ENCODE peak calls at places on chromosomes 16 and 17, in seven cellular contexts. G is Peyer's patch; J is RWPE2; M is CD8-positive, alpha-beta T cell; L is HFF-Myc; T is brain microvascular endothelial cell; I is right lobe of liver. Y is an unnamed sample.

GRCh38 chr17:66799839-66800537 is 34.9 kb upstream of the CACNG5 start:
- DNase-seq in G (no peak), J (no peak), M (no peak), L (no peak), T (no peak), I (no peak), Y (no peak)

GRCh38 chr17:51427259-51428255 is 167.2 kb downstream of the UTP18 start:
- DNase-seq in G (no peak), J (no peak), M (peak), L (no peak), T (no peak), I (no peak), Y (no peak)

GRCh38 chr17:5714993-5715392 is 130.7 kb upstream of the NLRP1 start:
- DNase-seq in G (no peak), J (no peak), M (no peak), L (no peak), T (no peak), I (no peak), Y (no peak)

GRCh38 chr16:1220841-1221627 is 4.0 kb downstream of the TPSG1 start:
- DNase-seq in G (no peak), J (no peak), M (no peak), L (no peak), T (no peak), I (no peak), Y (no peak)

GRCh38 chr16:85389679-85390470 is 223.2 kb upstream of the GSE1 start:
- DNase-seq in G (no peak), J (peak), M (no peak), L (no peak), T (no peak), I (peak), Y (no peak)

GRCh38 chr17:17849863-17850373 is 13.1 kb upstream of the SREBF1 start:
- DNase-seq in G (peak), J (no peak), M (peak), L (no peak), T (peak), I (no peak), Y (no peak)

GRCh38 chr17:35568561-35568960 is 7.9 kb upstream of the SLFN14 start:
- DNase-seq in G (peak), J (no peak), M (no peak), L (no peak), T (peak), I (no peak), Y (no peak)

GRCh38 chr16:19881783-19882182 is 2.9 kb downstream of the GPRC5B start:
- DNase-seq in G (no peak), J (no peak), M (no peak), L (no peak), T (no peak), I (no peak), Y (no peak)

GRCh38 chr16:23920446-23920845 is 84.7 kb downstream of the PRKCB start:
- DNase-seq in G (no peak), J (no peak), M (no peak), L (no peak), T (no peak), I (no peak), Y (no peak)

GRCh38 chr16:30656974-30657865 is 1.0 kb upstream of the FBRS start:
- DNase-seq in G (no peak), J (no peak), M (no peak), L (no peak), T (no peak), I (no peak), Y (no peak)

GRCh38 chr16:30457743-30458560 is 12.3 kb upstream of the SEPHS2 start:
- DNase-seq in G (no peak), J (no peak), M (no peak), L (no peak), T (no peak), I (no peak), Y (no peak)

GRCh38 chr16:50697881-50698767 is 4.7 kb downstream of the NOD2 start:
- DNase-seq in G (peak), J (no peak), M (peak), L (no peak), T (peak), I (peak), Y (no peak)

GRCh38 chr17:81135503-81136283 is 29.6 kb upstream of the PVALEF start:
- DNase-seq in G (no peak), J (no peak), M (no peak), L (no peak), T (no peak), I (no peak), Y (no peak)

GRCh38 chr17:27586203-27586701 is 44.7 kb upstream of the LGALS9 start:
- DNase-seq in G (no peak), J (no peak), M (no peak), L (no peak), T (peak), I (no peak), Y (no peak)

GRCh38 chr16:15958703-15959348 is 9.4 kb downstream of the ABCC1 start:
- DNase-seq in G (no peak), J (no peak), M (no peak), L (no peak), T (no peak), I (no peak), Y (no peak)

GRCh38 chr16:18932243-18932997 is 6.2 kb upstream of the SMG1 start:
- DNase-seq in G (no peak), J (no peak), M (no peak), L (no peak), T (peak), I (no peak), Y (no peak)

GRCh38 chr17:67514998-67515397 is 137.9 kb downstream of the PITPNC1 start:
- DNase-seq in G (no peak), J (no peak), M (no peak), L (no peak), T (no peak), I (no peak), Y (no peak)

GRCh38 chr17:59752922-59753321 is 45.5 kb downstream of the VMP1 start:
- DNase-seq in G (no peak), J (no peak), M (no peak), L (no peak), T (no peak), I (no peak), Y (no peak)

GRCh38 chr17:66353937-66354401 is 51.6 kb downstream of the PRKCA start:
- DNase-seq in G (no peak), J (no peak), M (no peak), L (no peak), T (peak), I (no peak), Y (no peak)

GRCh38 chr17:72273301-72274056 is 152.7 kb downstream of the SOX9 start:
- DNase-seq in G (no peak), J (peak), M (no peak), L (no peak), T (no peak), I (no peak), Y (no peak)

GRCh38 chr16:58031016-58031800 is 5.7 kb downstream of the MMP15 start:
- DNase-seq in G (no peak), J (no peak), M (no peak), L (no peak), T (no peak), I (peak), Y (no peak)

GRCh38 chr17:16123531-16123930 is 91.8 kb downstream of the NCOR1 start:
- DNase-seq in G (no peak), J (no peak), M (no peak), L (no peak), T (no peak), I (no peak), Y (no peak)

GRCh38 chr16:87556941-87557459 is 45.3 kb upstream of the JPH3 start:
- DNase-seq in G (no peak), J (no peak), M (no peak), L (no peak), T (no peak), I (peak), Y (no peak)

GRCh38 chr16:56233795-56234566 is 42.7 kb downstream of the GNAO1 start:
- DNase-seq in G (no peak), J (no peak), M (no peak), L (no peak), T (no peak), I (peak), Y (no peak)

GRCh38 chr17:63774141-63774981 is at the start of gene DDX42:
- DNase-seq in G (peak), J (no peak), M (no peak), L (no peak), T (peak), I (peak), Y (peak)
- TF ChIP-seq CTCF in G (no peak), J (no peak), M (no peak), L (no peak), T (peak), I (no peak), Y (peak)

GRCh38 chr16:66529475-66529874 is 20.4 kb downstream of the TK2 start:
- DNase-seq in G (no peak), J (no peak), M (no peak), L (no peak), T (no peak), I (no peak), Y (no peak)
- TF ChIP-seq CTCF in G (no peak), J (no peak), M (no peak), L (no peak), T (no peak), I (no peak), Y (no peak)

GRCh38 chr17:29388937-29389336 is 1.2 kb upstream of the TAOK1 start:
- DNase-seq in G (no peak), J (no peak), M (no peak), L (no peak), T (no peak), I (no peak), Y (no peak)

GRCh38 chr17:29390856-29391631 is 881 bp downstream of the TAOK1 start:
- DNase-seq in G (peak), J (no peak), M (no peak), L (no peak), T (peak), I (peak), Y (no peak)

GRCh38 chr17:29389994-29390855 is at the start of gene TAOK1:
- DNase-seq in G (peak), J (peak), M (peak), L (peak), T (peak), I (peak), Y (peak)

GRCh38 chr17:29394761-29395160 is 4.6 kb downstream of the TAOK1 start:
- DNase-seq in G (no peak), J (no peak), M (peak), L (no peak), T (no peak), I (no peak), Y (no peak)

GRCh38 chr17:29393451-29393850 is 3.3 kb downstream of the TAOK1 start:
- DNase-seq in G (no peak), J (no peak), M (no peak), L (no peak), T (no peak), I (no peak), Y (no peak)
- TF ChIP-seq CTCF in G (no peak), J (no peak), M (no peak), L (no peak), T (no peak), I (no peak), Y (no peak)

DNA sequence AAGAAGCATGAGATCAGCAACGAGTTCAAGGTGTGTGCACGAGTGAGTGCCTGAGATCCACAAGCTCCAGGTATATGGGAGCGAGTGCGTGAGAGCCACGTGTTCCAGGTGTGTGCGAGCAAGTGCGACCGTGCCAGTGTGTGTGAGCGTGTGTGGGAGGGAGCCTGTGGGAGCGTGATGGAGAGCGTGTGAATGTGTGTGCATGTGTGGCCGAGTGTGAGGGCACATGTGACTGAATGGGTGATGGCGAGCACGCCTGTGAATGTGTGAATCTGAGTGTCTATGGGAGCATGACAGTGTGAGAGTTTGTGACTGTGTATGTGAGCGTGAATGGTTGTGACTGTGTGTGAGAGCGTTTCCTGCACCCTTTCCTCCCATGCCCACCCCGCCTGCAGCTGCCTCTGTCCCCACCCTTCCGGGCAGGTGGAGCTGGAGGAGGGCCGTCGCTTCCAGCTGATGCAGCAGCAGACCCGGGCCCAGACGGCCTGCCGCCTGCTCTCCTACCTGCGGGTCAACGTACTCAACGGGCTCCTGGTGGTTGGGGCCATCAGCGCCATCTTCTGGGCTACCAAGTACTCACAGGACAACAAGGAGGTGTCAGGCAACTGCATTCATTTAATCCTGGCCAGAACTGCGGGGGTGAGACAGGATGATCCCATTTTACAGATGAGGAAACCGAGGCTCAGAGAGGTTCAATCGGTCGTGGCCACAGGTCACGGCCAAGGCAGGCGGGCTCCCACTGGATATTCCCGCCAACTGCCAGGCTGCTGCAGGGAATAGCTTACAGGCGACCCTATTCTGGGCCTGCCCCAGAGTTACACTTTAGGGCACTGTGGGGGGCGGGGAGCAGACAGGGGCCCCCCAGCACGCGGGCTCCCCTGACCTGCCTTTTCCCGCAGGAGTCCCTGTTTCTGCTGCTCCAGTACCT is 3.7 kb downstream of the TMC8 start:
- DNase-seq in G (peak), J (peak), M (peak), L (no peak), T (no peak), I (no peak), Y (peak)
- TF ChIP-seq CTCF in G (peak), J (peak), M (peak), L (peak), T (peak), I (peak), Y (peak)

DNA sequence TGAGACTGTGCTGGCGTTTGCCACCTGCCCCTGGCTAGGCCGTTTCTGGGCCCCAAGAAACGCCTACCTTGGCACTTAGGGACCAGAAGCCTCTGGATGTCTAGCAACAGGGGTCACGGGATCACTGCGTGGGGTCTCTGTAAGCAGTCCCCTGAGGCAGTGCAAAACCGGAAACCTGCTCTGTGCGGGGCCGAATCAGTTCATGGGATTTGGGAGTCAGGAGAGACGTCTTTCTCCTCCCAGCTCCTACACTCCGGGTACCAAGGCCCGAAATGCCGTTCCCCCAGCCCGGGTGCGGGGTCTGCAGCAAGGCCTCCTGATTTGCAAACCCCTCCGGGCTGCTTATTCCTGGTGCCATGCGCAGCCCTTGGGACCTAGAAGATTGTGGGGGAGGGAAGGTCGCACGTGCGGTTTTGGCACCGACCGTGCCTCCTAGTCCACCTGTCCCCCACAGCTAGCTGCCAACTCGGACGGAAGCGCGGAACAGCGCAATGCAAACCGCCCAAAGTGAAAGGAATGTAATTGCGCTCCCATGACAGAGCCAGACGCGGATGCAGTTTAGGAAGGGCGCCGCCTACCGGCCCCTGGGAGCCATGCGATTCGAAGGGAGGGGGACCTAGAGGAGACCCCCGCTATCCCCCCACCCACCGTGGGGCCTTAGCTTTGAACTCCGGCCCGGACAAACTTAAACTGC is 6.5 kb downstream of the IRX5 start:
- DNase-seq in G (no peak), J (no peak), M (no peak), L (no peak), T (no peak), I (no peak), Y (peak)
- TF ChIP-seq CTCF in G (no peak), J (peak), M (no peak), L (peak), T (peak), I (peak), Y (peak)

GRCh38 chr17:75749545-75750389 is 15.2 kb downstream of the GALK1 start:
- DNase-seq in G (peak), J (peak), M (peak), L (no peak), T (peak), I (peak), Y (peak)
- TF ChIP-seq CTCF in G (peak), J (peak), M (peak), L (peak), T (peak), I (peak), Y (peak)

DNA sequence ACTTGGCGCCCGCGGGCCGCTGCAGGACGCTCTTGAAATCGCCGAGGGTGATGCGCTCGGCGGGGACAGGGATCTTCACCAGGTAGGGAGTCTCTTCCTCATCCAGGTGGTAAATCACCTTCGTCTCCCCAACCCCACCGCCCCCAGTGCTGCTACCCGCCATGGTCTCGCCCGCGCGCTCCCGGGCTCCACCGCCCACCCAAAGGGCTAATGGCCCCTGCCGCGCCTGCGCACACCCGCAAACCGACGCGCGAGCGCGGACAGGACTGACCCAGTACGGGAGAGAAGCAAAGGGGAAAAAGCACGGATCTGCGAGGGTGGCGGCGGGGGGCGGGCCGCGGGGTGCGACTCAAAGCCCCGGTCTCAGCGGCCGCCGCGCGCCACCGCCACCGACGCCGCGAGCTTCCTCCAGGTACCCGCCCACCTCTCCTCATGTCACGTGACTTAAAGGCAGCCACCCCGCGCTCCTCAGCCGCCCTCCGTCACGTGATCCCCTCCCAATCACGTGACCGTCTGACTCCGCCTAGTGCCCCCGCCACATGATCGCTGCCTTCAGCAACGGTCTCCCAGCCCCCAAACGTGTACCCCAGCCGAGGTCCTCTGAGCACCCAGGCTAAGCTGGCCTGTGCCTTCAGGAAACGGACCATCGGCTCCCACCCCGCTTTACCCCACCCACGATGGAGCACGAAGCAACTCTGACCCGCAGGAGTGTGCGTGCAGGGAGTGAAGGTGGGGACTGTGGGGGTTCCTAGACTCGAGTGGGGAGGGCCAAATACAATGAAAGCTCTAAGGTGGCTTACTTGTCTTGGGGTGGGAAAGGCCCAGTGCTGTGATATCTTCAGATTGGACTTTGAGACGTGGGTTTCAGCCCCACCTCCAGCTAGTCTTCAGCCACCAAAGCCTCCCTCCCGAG is at the start of gene DVL2:
- DNase-seq in G (peak), J (peak), M (peak), L (no peak), T (peak), I (peak), Y (peak)
- TF ChIP-seq CTCF in G (no peak), J (no peak), M (no peak), L (no peak), T (no peak), I (no peak), Y (no peak)

GRCh38 chr17:32222621-32223020 is 43.0 kb upstream of the RHBDL3 start:
- DNase-seq in G (no peak), J (no peak), M (no peak), L (no peak), T (no peak), I (no peak), Y (no peak)
- TF ChIP-seq CTCF in G (no peak), J (peak), M (no peak), L (no peak), T (no peak), I (no peak), Y (no peak)

Y was measured in progenitor cell of endocrine pancreas.